ENCODE peak calls at places on chromosomes 16 and 17, in five cellular contexts. One of them, this sample, is unnamed.

GRCh38 chr17:2195729-2196128 is 107.9 kb downstream of the SMG6 start:
- DNase-seq in IMR-90: no peak
- DNase-seq in mesendoderm: no peak
- DNase-seq in H9: no peak
- DNase-seq in mesenchymal stem cell: no peak
- DNase-seq in this sample: no peak

GRCh38 chr17:70739046-70739445 is 569.7 kb downstream of the KCNJ2 start:
- DNase-seq in IMR-90: no peak
- DNase-seq in mesendoderm: no peak
- DNase-seq in H9: no peak
- DNase-seq in mesenchymal stem cell: no peak
- DNase-seq in this sample: no peak

GRCh38 chr16:88342491-88342890 is 40.3 kb upstream of the ZNF469 start:
- DNase-seq in IMR-90: no peak
- DNase-seq in mesendoderm: no peak
- DNase-seq in H9: no peak
- DNase-seq in mesenchymal stem cell: no peak
- DNase-seq in this sample: no peak

GRCh38 chr16:64705443-64705842 is 416.4 kb downstream of the CDH11 start:
- DNase-seq in IMR-90: peak; percentile 3
- DNase-seq in mesendoderm: no peak
- DNase-seq in H9: no peak
- DNase-seq in mesenchymal stem cell: peak; percentile 66
- DNase-seq in this sample: no peak

GRCh38 chr16:69131167-69131748 is 1.1 kb downstream of the CHTF8 start:
- DNase-seq in IMR-90: peak; percentile 24
- DNase-seq in mesendoderm: peak; percentile 77
- DNase-seq in H9: peak; percentile 46
- DNase-seq in mesenchymal stem cell: peak; percentile 38
- DNase-seq in this sample: peak; percentile 21

GRCh38 chr17:63347475-63347874 is 98.6 kb downstream of the CYB561 start:
- DNase-seq in IMR-90: no peak
- DNase-seq in mesendoderm: no peak
- DNase-seq in H9: no peak
- DNase-seq in mesenchymal stem cell: no peak
- DNase-seq in this sample: no peak

GRCh38 chr17:30234954-30235353 is 543 bp downstream of the SLC6A4 start:
- DNase-seq in IMR-90: no peak
- DNase-seq in mesendoderm: no peak
- DNase-seq in H9: peak; percentile 32
- DNase-seq in mesenchymal stem cell: no peak
- DNase-seq in this sample: no peak

GRCh38 chr16:4728676-4729075 is 5.4 kb downstream of the ANKS3 start:
- DNase-seq in IMR-90: no peak
- DNase-seq in mesendoderm: no peak
- DNase-seq in H9: no peak
- DNase-seq in mesenchymal stem cell: no peak
- DNase-seq in this sample: no peak

GRCh38 chr17:20225162-20226115 is 216.3 kb downstream of the SPECC1 start:
- DNase-seq in IMR-90: no peak
- DNase-seq in mesendoderm: peak; percentile 72
- DNase-seq in H9: no peak
- DNase-seq in mesenchymal stem cell: no peak
- DNase-seq in this sample: no peak

GRCh38 chr16:720507-720989 is 398 bp upstream of the ANTKMT start:
- DNase-seq in IMR-90: peak; percentile 70
- DNase-seq in mesendoderm: peak; percentile 83
- DNase-seq in H9: peak; percentile 73
- DNase-seq in mesenchymal stem cell: peak; percentile 89
- DNase-seq in this sample: no peak

GRCh38 chr17:42842286-42842685 is 2.1 kb upstream of the AOC2 start:
- DNase-seq in IMR-90: peak; percentile 36
- DNase-seq in mesendoderm: no peak
- DNase-seq in H9: no peak
- DNase-seq in mesenchymal stem cell: no peak
- DNase-seq in this sample: no peak

GRCh38 chr17:55605705-55606104 is 94.5 kb upstream of the SMIM36 start:
- DNase-seq in IMR-90: no peak
- DNase-seq in mesendoderm: no peak
- DNase-seq in H9: no peak
- DNase-seq in mesenchymal stem cell: no peak
- DNase-seq in this sample: no peak

GRCh38 chr16:86245895-86246294 is 264.4 kb upstream of the FOXF1 start:
- DNase-seq in IMR-90: no peak
- DNase-seq in mesendoderm: no peak
- DNase-seq in H9: no peak
- DNase-seq in mesenchymal stem cell: no peak
- DNase-seq in this sample: no peak

GRCh38 chr16:73124665-73125064 is 76.7 kb upstream of the ZFHX3 start:
- DNase-seq in IMR-90: no peak
- DNase-seq in mesendoderm: no peak
- DNase-seq in H9: no peak
- DNase-seq in mesenchymal stem cell: no peak
- DNase-seq in this sample: no peak

GRCh38 chr17:40326014-40326831 is 17.2 kb downstream of the RARA start:
- DNase-seq in IMR-90: no peak
- DNase-seq in mesendoderm: no peak
- DNase-seq in H9: no peak
- DNase-seq in mesenchymal stem cell: no peak
- DNase-seq in this sample: no peak

GRCh38 chr17:75131278-75132017 is at the start of gene NT5C:
- DNase-seq in IMR-90: peak; percentile 61
- DNase-seq in mesendoderm: peak; percentile 91
- DNase-seq in H9: peak; percentile 93
- DNase-seq in mesenchymal stem cell: peak; percentile 80
- DNase-seq in this sample: peak; percentile 82

GRCh38 chr16:56356276-56357241 is 68.8 kb downstream of the AMFR start:
- DNase-seq in IMR-90: peak; percentile 88
- DNase-seq in mesendoderm: peak; percentile 96
- DNase-seq in H9: peak; percentile 94
- DNase-seq in mesenchymal stem cell: peak; percentile 91
- DNase-seq in this sample: peak; percentile 71

GRCh38 chr17:1255041-1255440 is 15.2 kb upstream of the BHLHA9 start:
- DNase-seq in IMR-90: no peak
- DNase-seq in mesendoderm: no peak
- DNase-seq in H9: no peak
- DNase-seq in mesenchymal stem cell: no peak
- DNase-seq in this sample: no peak

GRCh38 chr17:52064791-52065211 is 93.7 kb downstream of the CA10 start:
- DNase-seq in IMR-90: no peak
- DNase-seq in mesendoderm: no peak
- DNase-seq in H9: no peak
- DNase-seq in mesenchymal stem cell: no peak
- DNase-seq in this sample: no peak

GRCh38 chr16:86732621-86733297 is 154.4 kb downstream of the FOXL1 start:
- DNase-seq in IMR-90: peak; percentile 53
- DNase-seq in mesendoderm: peak; percentile 67
- DNase-seq in H9: peak; percentile 74
- DNase-seq in mesenchymal stem cell: peak; percentile 27
- DNase-seq in this sample: peak; percentile 46

GRCh38 chr16:53864819-53865491 is 161.0 kb downstream of the FTO start:
- DNase-seq in IMR-90: peak; percentile 24
- DNase-seq in mesendoderm: peak; percentile 57
- DNase-seq in H9: no peak
- DNase-seq in mesenchymal stem cell: peak; percentile 29
- DNase-seq in this sample: no peak

GRCh38 chr16:69942099-69942491 is 9.0 kb upstream of the CLEC18A start:
- DNase-seq in IMR-90: no peak
- DNase-seq in mesendoderm: no peak
- DNase-seq in H9: no peak
- DNase-seq in mesenchymal stem cell: no peak
- DNase-seq in this sample: no peak

GRCh38 chr17:40340880-40341807 is 23.4 kb downstream of the GJD3 start:
- DNase-seq in IMR-90: peak; percentile 73
- DNase-seq in mesendoderm: peak; percentile 91
- DNase-seq in H9: peak; percentile 93
- DNase-seq in mesenchymal stem cell: peak; percentile 92
- DNase-seq in this sample: peak; percentile 71

GRCh38 chr16:82835487-82836160 is 208.9 kb downstream of the CDH13 start:
- DNase-seq in IMR-90: peak; percentile 54
- DNase-seq in mesendoderm: peak; percentile 27
- DNase-seq in H9: no peak
- DNase-seq in mesenchymal stem cell: no peak
- DNase-seq in this sample: no peak

GRCh38 chr16:55822280-55822810 is 10.6 kb downstream of the CES1 start:
- DNase-seq in IMR-90: no peak
- DNase-seq in mesendoderm: no peak
- DNase-seq in H9: no peak
- DNase-seq in mesenchymal stem cell: no peak
- DNase-seq in this sample: no peak

GRCh38 chr17:60252459-60252858 is 102.7 kb downstream of the CA4 start:
- DNase-seq in IMR-90: no peak
- DNase-seq in mesendoderm: no peak
- DNase-seq in H9: no peak
- DNase-seq in mesenchymal stem cell: no peak
- DNase-seq in this sample: no peak

GRCh38 chr17:83143817-83144231 is 64.4 kb downstream of the METRNL start:
- DNase-seq in IMR-90: no peak
- DNase-seq in mesendoderm: no peak
- DNase-seq in H9: no peak
- DNase-seq in mesenchymal stem cell: no peak
- DNase-seq in this sample: no peak

GRCh38 chr17:39462644-39463375 is 1.5 kb downstream of the CDK12 start:
- DNase-seq in IMR-90: peak; percentile 7
- DNase-seq in mesendoderm: peak; percentile 23
- DNase-seq in H9: no peak
- DNase-seq in mesenchymal stem cell: peak; percentile 36
- DNase-seq in this sample: no peak

GRCh38 chr16:77410449-77410848 is 24.4 kb downstream of the ADAMTS18 start:
- DNase-seq in IMR-90: no peak
- DNase-seq in mesendoderm: no peak
- DNase-seq in H9: no peak
- DNase-seq in mesenchymal stem cell: no peak
- DNase-seq in this sample: no peak
- H2BK120ac ChIP-seq in IMR-90: no peak overlapping the region
- H2BK120ac ChIP-seq in mesendoderm: no peak overlapping the region
- H2BK120ac ChIP-seq in H9: no peak overlapping the region
- H2BK120ac ChIP-seq in mesenchymal stem cell: no peak overlapping the region
- H2BK120ac ChIP-seq in this sample: no peak overlapping the region

DNA sequence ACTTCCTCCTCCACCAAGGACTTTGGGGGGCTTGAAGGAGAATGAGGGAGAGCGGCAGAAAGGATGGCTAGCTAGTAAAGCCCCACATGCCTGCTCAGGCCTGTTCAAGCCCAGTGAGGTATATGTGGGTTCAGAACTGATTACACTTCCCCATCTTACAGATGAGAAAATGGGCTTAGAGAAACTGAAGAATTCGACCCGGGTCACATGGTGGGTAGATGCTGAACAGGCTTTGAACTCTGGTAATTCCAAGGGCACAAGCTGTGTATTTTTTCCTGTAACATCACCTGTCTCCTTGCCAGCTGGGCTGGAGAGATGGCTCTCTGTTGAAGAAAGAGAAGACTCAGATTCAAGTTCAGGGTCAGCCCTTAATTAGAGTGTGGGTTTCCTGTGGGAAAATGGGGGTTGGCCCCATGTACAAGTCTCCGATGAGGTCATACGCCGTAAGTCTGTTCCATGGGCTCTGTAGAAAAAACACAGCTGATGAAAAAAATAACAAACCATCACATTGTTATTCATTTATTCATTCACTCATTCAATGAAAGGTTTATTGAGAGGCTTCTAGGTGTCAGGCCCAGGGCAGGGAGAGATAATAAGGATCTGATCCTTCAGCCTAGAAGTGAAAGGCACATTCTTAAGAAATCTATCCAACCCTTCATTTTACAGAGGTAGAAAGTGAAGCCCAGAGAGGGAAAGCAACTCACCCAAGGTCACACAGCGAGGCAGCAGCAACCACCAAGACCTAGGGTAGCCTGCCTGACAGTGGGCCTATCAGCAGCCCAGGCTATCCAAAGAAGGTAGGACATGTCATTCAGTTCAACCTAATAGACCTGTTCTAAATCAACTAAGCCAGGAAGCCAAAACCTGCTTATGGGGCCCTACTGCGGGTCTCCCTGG is 482.8 kb downstream of the SOX9 start:
- DNase-seq in IMR-90: peak; percentile 87
- DNase-seq in mesendoderm: no peak
- DNase-seq in H9: no peak
- DNase-seq in mesenchymal stem cell: no peak
- DNase-seq in this sample: no peak
- H3K4me1 ChIP-seq in IMR-90: peaks cover 16% of the 10 kb centered on the region
- H3K4me1 ChIP-seq in mesendoderm: peaks cover 5% of the 10 kb centered on the region
- H3K4me1 ChIP-seq in H9: peaks cover under 1% of the 10 kb centered on the region
- H3K4me1 ChIP-seq in mesenchymal stem cell: peaks cover 19% of the 10 kb centered on the region
- H3K4me1 ChIP-seq in this sample: peaks cover 9% of the 10 kb centered on the region

GRCh38 chr17:47857551-47858410 is 6.8 kb upstream of the SP6 start:
- DNase-seq in IMR-90: no peak
- DNase-seq in mesendoderm: peak; percentile 82
- DNase-seq in H9: peak; percentile 68
- DNase-seq in mesenchymal stem cell: no peak
- DNase-seq in this sample: no peak
- H2BK120ac ChIP-seq in IMR-90: no peak overlapping the region
- H2BK120ac ChIP-seq in mesendoderm: peak overlapping the region; percentile 30
- H2BK120ac ChIP-seq in H9: no peak overlapping the region
- H2BK120ac ChIP-seq in mesenchymal stem cell: no peak overlapping the region
- H2BK120ac ChIP-seq in this sample: no peak overlapping the region

GRCh38 chr17:41731836-41732235 is 2.6 kb downstream of the HAP1 start:
- DNase-seq in IMR-90: no peak
- DNase-seq in mesendoderm: no peak
- DNase-seq in H9: no peak
- DNase-seq in mesenchymal stem cell: no peak
- DNase-seq in this sample: no peak
- H3K4me1 ChIP-seq in IMR-90: no peaks in the 10 kb centered on the region
- H3K4me1 ChIP-seq in mesendoderm: no peaks in the 10 kb centered on the region
- H3K4me1 ChIP-seq in H9: no peaks in the 10 kb centered on the region
- H3K4me1 ChIP-seq in mesenchymal stem cell: peaks cover 24% of the 10 kb centered on the region
- H3K4me1 ChIP-seq in this sample: peaks cover 5% of the 10 kb centered on the region